ENCODE peak calls at places on chromosomes 2 and 18, in four cellular contexts. One of them, this sample, is unnamed.

GRCh38 chr2:18814387-18814786 is 225.0 kb upstream of the NT5C1B start:
- DNase-seq in spleen: no peak
- DNase-seq in testis: no peak
- DNase-seq in CD8-positive, alpha-beta T cell: no peak
- DNase-seq in this sample: peak; percentile 86

GRCh38 chr2:69271831-69272257 is 115.2 kb downstream of the GFPT1 start:
- DNase-seq in spleen: no peak
- DNase-seq in CD8-positive, alpha-beta T cell: no peak
- DNase-seq in testis: no peak
- DNase-seq in this sample: no peak

GRCh38 chr2:150267651-150268415 is 219.6 kb downstream of the RND3 start:
- DNase-seq in CD8-positive, alpha-beta T cell: no peak
- DNase-seq in testis: no peak
- DNase-seq in spleen: no peak
- DNase-seq in this sample: no peak

GRCh38 chr2:12884713-12885282 is 168.1 kb downstream of the TRIB2 start:
- DNase-seq in CD8-positive, alpha-beta T cell: no peak
- DNase-seq in spleen: no peak
- DNase-seq in testis: no peak
- DNase-seq in this sample: peak; percentile 85

GRCh38 chr2:32792416-32792815 is 154.3 kb upstream of the LTBP1 start:
- DNase-seq in CD8-positive, alpha-beta T cell: no peak
- DNase-seq in spleen: no peak
- DNase-seq in testis: no peak
- DNase-seq in this sample: no peak

GRCh38 chr18:12377556-12378553 is 828 bp upstream of the AFG3L2 start:
- DNase-seq in spleen: no peak
- DNase-seq in CD8-positive, alpha-beta T cell: no peak
- DNase-seq in testis: no peak
- DNase-seq in this sample: no peak

GRCh38 chr2:237820421-237820820 is 21.8 kb downstream of the RBM44 start:
- DNase-seq in CD8-positive, alpha-beta T cell: no peak
- DNase-seq in spleen: no peak
- DNase-seq in testis: no peak
- DNase-seq in this sample: no peak

GRCh38 chr2:119474371-119475224 is 42.9 kb downstream of the TMEM37 start:
- DNase-seq in CD8-positive, alpha-beta T cell: no peak
- DNase-seq in spleen: no peak
- DNase-seq in testis: no peak
- DNase-seq in this sample: no peak

GRCh38 chr2:215851091-215851490 is 162.3 kb downstream of the MREG start:
- DNase-seq in CD8-positive, alpha-beta T cell: no peak
- DNase-seq in spleen: no peak
- DNase-seq in testis: no peak
- DNase-seq in this sample: peak; percentile 50

GRCh38 chr2:134819334-134819733 is 19.1 kb upstream of the ACMSD start:
- DNase-seq in testis: no peak
- DNase-seq in spleen: no peak
- DNase-seq in CD8-positive, alpha-beta T cell: no peak
- DNase-seq in this sample: peak; percentile 39

GRCh38 chr2:62300925-62301324 is 105.0 kb downstream of the B3GNT2 start:
- DNase-seq in spleen: no peak
- DNase-seq in testis: no peak
- DNase-seq in CD8-positive, alpha-beta T cell: no peak
- DNase-seq in this sample: no peak

GRCh38 chr2:37886745-37887144 is 38.3 kb upstream of the RMDN2 start:
- DNase-seq in testis: no peak
- DNase-seq in CD8-positive, alpha-beta T cell: no peak
- DNase-seq in spleen: no peak
- DNase-seq in this sample: peak; percentile 60

GRCh38 chr2:47309952-47310800 is 92.8 kb upstream of the MSH2 start:
- DNase-seq in spleen: peak; percentile 84
- DNase-seq in CD8-positive, alpha-beta T cell: no peak
- DNase-seq in testis: no peak
- DNase-seq in this sample: no peak

GRCh38 chr2:168850846-168851245 is 39.4 kb downstream of the SPC25 start:
- DNase-seq in testis: no peak
- DNase-seq in CD8-positive, alpha-beta T cell: no peak
- DNase-seq in spleen: no peak
- DNase-seq in this sample: no peak

GRCh38 chr18:80044072-80044471 is 9.8 kb downstream of the RBFA start:
- DNase-seq in CD8-positive, alpha-beta T cell: no peak
- DNase-seq in spleen: no peak
- DNase-seq in testis: no peak
- DNase-seq in this sample: no peak

GRCh38 chr2:239305222-239305575 is 95.6 kb downstream of the HDAC4 start:
- DNase-seq in CD8-positive, alpha-beta T cell: no peak
- DNase-seq in testis: peak; percentile 56
- DNase-seq in spleen: peak; percentile 58
- DNase-seq in this sample: no peak

GRCh38 chr2:15559800-15560403 is 1.2 kb downstream of the NBAS start:
- DNase-seq in spleen: no peak
- DNase-seq in testis: no peak
- DNase-seq in CD8-positive, alpha-beta T cell: no peak
- DNase-seq in this sample: no peak

GRCh38 chr2:15559379-15559778 is 1.8 kb downstream of the NBAS start:
- DNase-seq in testis: no peak
- DNase-seq in spleen: no peak
- DNase-seq in CD8-positive, alpha-beta T cell: no peak
- DNase-seq in this sample: no peak

GRCh38 chr2:15561574-15562344 is 625 bp upstream of the NBAS start:
- DNase-seq in spleen: no peak
- DNase-seq in CD8-positive, alpha-beta T cell: peak; percentile 27
- DNase-seq in testis: peak; percentile 88
- DNase-seq in this sample: peak; percentile 60

GRCh38 chr2:15560988-15561573 is at the start of gene NBAS:
- DNase-seq in testis: peak; percentile 93
- DNase-seq in spleen: peak; percentile 93
- DNase-seq in CD8-positive, alpha-beta T cell: peak; percentile 73
- DNase-seq in this sample: peak; percentile 92

DNA sequence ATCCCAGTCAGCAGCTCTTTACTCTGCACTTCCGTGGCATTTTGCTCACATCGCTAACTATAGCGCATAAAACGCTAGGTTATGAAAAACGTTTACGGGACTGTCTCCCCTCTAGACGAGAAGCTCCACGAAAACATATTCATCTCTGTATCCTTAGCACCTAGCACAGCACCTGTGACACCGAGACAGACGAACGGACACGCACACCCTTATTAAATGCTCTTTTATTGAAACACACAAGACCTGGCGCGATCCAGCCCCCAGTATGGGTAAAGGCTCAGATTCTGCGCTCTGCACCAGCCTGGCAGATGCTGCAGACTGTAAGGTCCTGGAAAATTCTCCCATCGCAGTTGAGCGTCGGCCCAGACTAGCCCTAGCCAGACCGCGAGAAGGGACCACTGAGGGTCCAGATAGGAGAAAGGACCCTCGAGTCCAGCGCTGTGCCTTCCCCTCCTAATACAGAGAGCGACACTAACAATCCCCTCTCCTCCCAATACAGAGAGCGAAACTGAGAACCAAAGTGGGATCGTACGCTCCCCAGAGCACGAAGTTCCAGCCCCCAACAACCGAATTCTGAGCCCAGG is 638 bp downstream of the NBAS start:
- DNase-seq in testis: peak; percentile 57
- DNase-seq in CD8-positive, alpha-beta T cell: no peak
- DNase-seq in spleen: no peak
- DNase-seq in this sample: peak; percentile 50
- H3K4me3 ChIP-seq in testis: peak overlapping the region; percentile 91
- H3K4me3 ChIP-seq in CD8-positive, alpha-beta T cell: peak overlapping the region; percentile 53
- H3K4me3 ChIP-seq in spleen: peak overlapping the region; percentile 97
- H3K4me3 ChIP-seq in this sample: peak overlapping the region; percentile 89

GRCh38 chr18:58280159-58280540 is 236.1 kb downstream of the NEDD4L start:
- DNase-seq in spleen: no peak
- DNase-seq in CD8-positive, alpha-beta T cell: no peak
- DNase-seq in testis: no peak
- DNase-seq in this sample: no peak

GRCh38 chr18:58284699-58285490 is 240.9 kb downstream of the NEDD4L start:
- DNase-seq in spleen: no peak
- DNase-seq in CD8-positive, alpha-beta T cell: no peak
- DNase-seq in testis: no peak
- DNase-seq in this sample: no peak

GRCh38 chr18:58276640-58277456 is 232.8 kb downstream of the NEDD4L start:
- DNase-seq in testis: no peak
- DNase-seq in CD8-positive, alpha-beta T cell: no peak
- DNase-seq in spleen: no peak
- DNase-seq in this sample: no peak

GRCh38 chr18:58277457-58277739 is 233.4 kb downstream of the NEDD4L start:
- DNase-seq in spleen: no peak
- DNase-seq in CD8-positive, alpha-beta T cell: no peak
- DNase-seq in testis: no peak
- DNase-seq in this sample: no peak

GRCh38 chr18:58279504-58280158 is 235.6 kb downstream of the NEDD4L start:
- DNase-seq in spleen: no peak
- DNase-seq in CD8-positive, alpha-beta T cell: no peak
- DNase-seq in testis: no peak
- DNase-seq in this sample: no peak
- H3K27ac ChIP-seq in spleen: no peak overlapping the region
- H3K27ac ChIP-seq in CD8-positive, alpha-beta T cell: no peak overlapping the region
- H3K27ac ChIP-seq in testis: no peak overlapping the region
- H3K27ac ChIP-seq in this sample: no peak overlapping the region

GRCh38 chr2:200795044-200795443 is 16.7 kb upstream of the BZW1 start:
- DNase-seq in testis: peak; percentile 73
- DNase-seq in CD8-positive, alpha-beta T cell: no peak
- DNase-seq in spleen: no peak
- DNase-seq in this sample: peak; percentile 33
- TF ChIP-seq CTCF in testis: no peak
- TF ChIP-seq CTCF in CD8-positive, alpha-beta T cell: no peak
- TF ChIP-seq CTCF in spleen: no peak
- TF ChIP-seq CTCF in this sample: no peak

DNA sequence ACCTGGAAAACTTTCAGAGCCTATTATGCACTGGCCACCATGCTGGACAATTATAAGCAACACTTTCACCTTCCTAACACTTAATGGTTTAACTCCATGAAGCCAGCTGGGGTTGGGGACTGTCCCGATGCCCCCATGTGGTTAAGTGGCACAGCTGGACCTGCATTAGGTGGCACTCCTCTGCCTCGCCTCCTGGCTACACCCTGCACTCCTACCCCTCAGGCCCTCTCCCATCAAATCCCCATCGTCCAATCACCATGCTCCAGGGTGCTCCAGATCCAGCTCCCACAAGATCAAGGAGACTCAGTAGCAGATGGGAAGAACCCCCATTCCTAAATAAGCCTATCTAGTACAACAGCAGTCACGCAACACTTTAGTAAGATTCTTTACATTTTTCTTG is 53.8 kb downstream of the HDLBP start:
- DNase-seq in spleen: no peak
- DNase-seq in testis: no peak
- DNase-seq in CD8-positive, alpha-beta T cell: no peak
- DNase-seq in this sample: no peak
- H3K4me3 ChIP-seq in spleen: no peak overlapping the region
- H3K4me3 ChIP-seq in testis: no peak overlapping the region
- H3K4me3 ChIP-seq in CD8-positive, alpha-beta T cell: no peak overlapping the region
- H3K4me3 ChIP-seq in this sample: no peak overlapping the region

DNA sequence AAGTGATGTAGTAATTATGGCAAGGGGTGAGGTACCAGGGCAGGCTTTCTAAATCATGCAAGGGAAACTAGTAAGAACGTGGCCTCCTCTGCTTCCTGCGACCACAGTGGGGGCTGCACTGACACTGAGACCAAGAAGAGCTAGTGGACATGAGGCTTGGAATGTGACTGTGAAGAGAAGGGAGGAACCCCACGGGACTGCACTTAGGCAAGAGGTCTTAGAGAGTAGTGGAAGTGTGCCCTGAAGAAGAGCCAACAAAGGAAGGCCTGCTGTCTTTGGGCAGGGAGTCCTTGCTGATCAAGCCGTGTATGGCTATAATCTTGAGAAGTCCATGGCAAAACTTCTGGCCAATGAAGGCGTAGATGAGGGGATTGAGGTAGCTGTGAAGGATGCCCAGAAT is 8.9 kb upstream of the RUFY4 start:
- DNase-seq in testis: no peak
- DNase-seq in spleen: no peak
- DNase-seq in CD8-positive, alpha-beta T cell: no peak
- DNase-seq in this sample: no peak
- H3K27ac ChIP-seq in testis: no peak overlapping the region
- H3K27ac ChIP-seq in spleen: no peak overlapping the region
- H3K27ac ChIP-seq in CD8-positive, alpha-beta T cell: no peak overlapping the region
- H3K27ac ChIP-seq in this sample: no peak overlapping the region

DNA sequence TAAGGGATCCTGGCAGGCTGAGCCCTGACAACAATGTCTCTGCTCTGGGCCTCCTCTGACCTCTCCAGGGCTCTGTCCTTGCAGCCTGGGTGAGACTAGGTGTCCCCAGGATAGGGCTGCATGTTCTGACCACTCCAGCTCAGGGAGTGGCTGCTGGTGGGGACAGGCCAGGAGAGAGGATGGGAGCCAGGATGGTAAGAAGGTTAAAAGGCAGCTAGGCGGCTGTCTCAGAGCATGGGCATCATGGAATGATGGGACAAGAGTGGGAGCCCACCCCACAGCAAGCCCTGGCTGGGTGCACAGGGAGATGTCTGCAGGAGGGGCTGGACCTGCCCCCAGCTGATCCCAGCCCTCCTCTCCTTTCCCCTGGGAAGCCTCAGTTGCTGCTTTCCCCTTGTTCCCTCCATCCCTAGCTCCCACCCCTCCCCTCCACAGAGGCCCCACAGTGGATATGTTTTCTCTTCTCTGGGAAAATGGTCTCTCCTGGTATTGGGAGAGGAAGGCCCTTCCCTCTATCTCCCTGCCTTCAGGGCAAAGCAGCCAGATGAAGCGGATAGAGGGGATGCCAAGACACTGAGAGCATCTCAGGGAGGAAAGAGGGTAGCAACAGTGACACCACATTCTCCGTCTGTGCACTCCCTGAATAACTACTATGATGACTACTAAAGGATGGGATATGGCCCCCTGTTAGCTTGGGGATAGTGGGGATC is 334.3 kb downstream of the DYSF start:
- DNase-seq in CD8-positive, alpha-beta T cell: no peak
- DNase-seq in testis: no peak
- DNase-seq in spleen: peak; percentile 47
- DNase-seq in this sample: no peak
- TF ChIP-seq CTCF in CD8-positive, alpha-beta T cell: no peak
- TF ChIP-seq CTCF in testis: no peak
- TF ChIP-seq CTCF in spleen: no peak
- TF ChIP-seq CTCF in this sample: no peak

This sample was measured in brain microvascular endothelial cell.